ENCODE peak calls at places on chromosome 13, in nine cellular contexts. Y is right cardiac atrium; N is left ventricle myocardium inferior; I is fibroblast of lung; B is astrocyte of the spinal cord; X is EH; F is nephron progenitor cell; K is CD4-positive, alpha-beta T cell; G is fibroblast of pulmonary artery. Q is an unnamed sample.

GRCh38 chr13:84126671-84127171 is 244.4 kb upstream of the SLITRK1 start:
- DNase-seq in Y (no peak), N (no peak), I (peak), B (no peak), X (no peak), F (no peak), K (no peak), G (no peak), Q (peak)

GRCh38 chr13:30607908-30608307 is 9.8 kb upstream of the USPL1 start:
- DNase-seq in Y (no peak), N (no peak), I (peak), B (no peak), X (no peak), F (no peak), K (peak), G (no peak), Q (no peak)

GRCh38 chr13:73987618-73988017 is 146.6 kb downstream of the KLF12 start:
- DNase-seq in Y (no peak), N (no peak), I (no peak), B (no peak), X (no peak), F (no peak), K (no peak), G (no peak), Q (no peak)

GRCh38 chr13:96130818-96131217 is 40.9 kb downstream of the HS6ST3 start:
- DNase-seq in Y (no peak), N (no peak), I (no peak), B (no peak), X (no peak), F (no peak), K (no peak), G (no peak), Q (no peak)

GRCh38 chr13:72458701-72459100 is 268.7 kb downstream of the MZT1 start:
- DNase-seq in Y (no peak), N (no peak), I (peak), B (peak), X (peak), F (no peak), K (no peak), G (peak), Q (peak)

GRCh38 chr13:37403776-37404497 is 194.6 kb downstream of the POSTN start:
- DNase-seq in Y (no peak), N (no peak), I (peak), B (peak), X (peak), F (no peak), K (no peak), G (peak), Q (no peak)

GRCh38 chr13:109569938-109570711 is 216.3 kb downstream of the IRS2 start:
- DNase-seq in Y (no peak), N (no peak), I (no peak), B (no peak), X (no peak), F (no peak), K (peak), G (no peak), Q (no peak)

GRCh38 chr13:77516342-77516789 is 19.1 kb upstream of the SCEL start:
- DNase-seq in Y (no peak), N (no peak), I (peak), B (peak), X (peak), F (no peak), K (no peak), G (peak), Q (peak)

GRCh38 chr13:23378009-23378632 is 55.4 kb downstream of the SACS start:
- DNase-seq in Y (no peak), N (no peak), I (peak), B (peak), X (peak), F (no peak), K (peak), G (peak), Q (peak)

GRCh38 chr13:112447306-112447705 is 71.2 kb downstream of the SPACA7 start:
- DNase-seq in Y (no peak), N (no peak), I (no peak), B (no peak), X (no peak), F (no peak), K (no peak), G (no peak), Q (no peak)

GRCh38 chr13:112968380-112968909 is 569 bp upstream of the MCF2L start:
- DNase-seq in Y (peak), N (peak), I (no peak), B (no peak), X (no peak), F (peak), K (peak), G (no peak), Q (no peak)

GRCh38 chr13:50326746-50327145 is 311.5 kb downstream of the KCNRG start:
- DNase-seq in Y (no peak), N (no peak), I (peak), B (peak), X (no peak), F (no peak), K (no peak), G (no peak), Q (no peak)

Q was measured in cardiac muscle cell.